ENCODE peak calls at places on chromosomes 11 and 22, in seven cellular contexts. F, M, R, Z, H, Q and T are unnamed samples.

GRCh38 chr11:58770627-58771457 is 39.1 kb upstream of the GLYAT start:
- DNase-seq in H (no peak), F (no peak), Q (no peak), R (no peak), Z (peak), M (no peak), T (no peak)

GRCh38 chr11:65013130-65013691 is 749 bp upstream of the ARL2 start:
- DNase-seq in F (no peak), H (no peak), M (peak), Q (peak), R (peak), Z (peak), T (peak)

GRCh38 chr22:36324414-36324813 is 63.4 kb downstream of the MYH9 start:
- DNase-seq in M (no peak), H (no peak), R (no peak), Q (no peak), Z (no peak), F (no peak), T (no peak)

GRCh38 chr22:30023099-30023498 is 57.2 kb upstream of the HORMAD2 start:
- DNase-seq in Q (no peak), F (no peak), M (no peak), R (no peak), Z (no peak), H (no peak), T (no peak)

GRCh38 chr11:87493516-87493915 is 455.8 kb downstream of the TMEM135 start:
- DNase-seq in Z (no peak), Q (no peak), M (no peak), H (no peak), F (no peak), R (no peak), T (no peak)

GRCh38 chr11:67561971-67562560 is 21.5 kb upstream of the GSTP1 start:
- DNase-seq in Z (no peak), H (no peak), R (no peak), F (no peak), Q (no peak), M (no peak), T (no peak)

GRCh38 chr22:49964136-49964492 is 3.5 kb downstream of the PIM3 start:
- DNase-seq in F (no peak), Q (no peak), M (peak), H (no peak), Z (no peak), R (no peak), T (no peak)

GRCh38 chr11:37988031-37988430 is 1390.0 kb upstream of the RAG2 start:
- DNase-seq in F (no peak), Z (no peak), R (no peak), Q (no peak), H (no peak), M (no peak), T (no peak)

GRCh38 chr11:66969584-66970205 is 5.4 kb upstream of the C11orf86 start:
- DNase-seq in H (no peak), M (no peak), F (no peak), R (no peak), Z (peak), Q (no peak), T (no peak)

GRCh38 chr11:93719310-93719709 is 22.0 kb downstream of the TAF1D start:
- DNase-seq in F (no peak), Z (no peak), M (no peak), R (no peak), H (no peak), Q (no peak), T (no peak)

GRCh38 chr11:78192223-78192719 is 3.6 kb downstream of the USP35 start:
- DNase-seq in R (no peak), F (no peak), Z (no peak), Q (no peak), H (no peak), M (peak), T (no peak)

GRCh38 chr11:32466279-32466915 is 31.1 kb upstream of the WT1 start:
- DNase-seq in F (no peak), M (no peak), Q (no peak), H (no peak), R (no peak), Z (no peak), T (no peak)

GRCh38 chr11:35875466-35875865 is 68.4 kb upstream of the LDLRAD3 start:
- DNase-seq in Z (no peak), Q (no peak), F (no peak), M (no peak), H (no peak), R (no peak), T (no peak)

GRCh38 chr22:22089459-22090308 is 107.1 kb upstream of the TOP3B start:
- DNase-seq in F (no peak), H (no peak), Q (no peak), M (no peak), Z (no peak), R (no peak), T (no peak)